ENCODE peak calls at places on chromosomes 4 and X, in six cellular contexts. M is cardiac muscle cell, D is caudate nucleus, Z is H9, I is fibroblast of lung, N is prostate gland. X is an unnamed sample.

GRCh38 chr4:89534356-89534755 is 226.8 kb upstream of the GPRIN3 start:
- DNase-seq in D (no peak), M (no peak), I (no peak), Z (no peak), N (no peak), X (no peak)

GRCh38 chrX:77953708-77954107 is 15.7 kb downstream of the PGAM4 start:
- DNase-seq in Z (no peak), I (peak; percentile 53), M (peak; percentile 3), N (peak; percentile 5), D (no peak), X (no peak)

GRCh38 chr4:124337874-124338273 is 374.7 kb downstream of the ANKRD50 start:
- DNase-seq in D (no peak), N (no peak), I (peak; percentile 8), M (peak; percentile 38), Z (no peak), X (no peak)

GRCh38 chrX:23451266-23451665 is 116.6 kb downstream of the PTCHD1 start:
- DNase-seq in Z (no peak), D (no peak), M (no peak), I (no peak), N (no peak), X (no peak)

GRCh38 chr4:99144070-99144469 is at the start of gene ADH4:
- DNase-seq in M (peak; percentile 55), Z (no peak), D (no peak), N (no peak), I (peak; percentile 20), X (no peak)

GRCh38 chr4:8649631-8650261 is 57.2 kb downstream of the CPZ start:
- DNase-seq in Z (peak; percentile 26), M (no peak), I (no peak), D (no peak), N (no peak), X (no peak)

GRCh38 chrX:30414144-30414543 is 105.0 kb upstream of the NR0B1 start:
- DNase-seq in D (no peak), N (no peak), M (no peak), I (no peak), Z (no peak), X (no peak)

GRCh38 chr4:104416725-104417363 is 77.8 kb downstream of the CXXC4 start:
- DNase-seq in I (no peak), N (no peak), Z (peak; percentile 41), D (no peak), M (no peak), X (no peak)

GRCh38 chrX:3717742-3718420 is 4.4 kb upstream of the PRKX start:
- DNase-seq in N (no peak), D (no peak), I (peak; percentile 30), Z (no peak), M (peak; percentile 64), X (no peak)

GRCh38 chr4:145929415-145930178 is 9.0 kb downstream of the ZNF827 start:
- DNase-seq in M (no peak), N (no peak), Z (no peak), I (no peak), D (no peak), X (no peak)

GRCh38 chr4:93658443-93658842 is 170.1 kb upstream of the ATOH1 start:
- DNase-seq in I (peak; percentile 5), D (no peak), Z (no peak), M (no peak), N (no peak), X (no peak)

GRCh38 chr4:152920768-152921167 is 15.4 kb upstream of the FHDC1 start:
- DNase-seq in I (no peak), M (peak; percentile 13), N (no peak), Z (no peak), D (no peak), X (no peak)

GRCh38 chr4:112418092-112418491 is 97.9 kb downstream of the NEUROG2 start:
- DNase-seq in Z (peak; percentile 74), M (no peak), N (no peak), I (no peak), D (no peak), X (no peak)

GRCh38 chrX:9906919-9907318 is 60.2 kb upstream of the CLDN34 start:
- DNase-seq in M (no peak), I (no peak), N (no peak), D (no peak), Z (peak; percentile 77), X (no peak)

GRCh38 chrX:29229802-29230201 is 642.6 kb downstream of the IL1RAPL1 start:
- DNase-seq in N (no peak), I (peak; percentile 61), Z (no peak), D (no peak), M (no peak), X (no peak)

GRCh38 chr4:6386091-6386490 is 86.3 kb downstream of the PPP2R2C start:
- DNase-seq in N (peak; percentile 50), D (no peak), Z (no peak), I (no peak), M (no peak), X (no peak)

GRCh38 chr4:25658777-25659176 is 3.1 kb downstream of the SLC34A2 start:
- DNase-seq in Z (no peak), N (no peak), D (no peak), I (no peak), M (no peak), X (no peak)

GRCh38 chr4:53633608-53634007 is 42.3 kb upstream of the LNX1 start:
- DNase-seq in M (peak; percentile 61), D (no peak), I (no peak), N (no peak), Z (no peak), X (no peak)

GRCh38 chrX:42992199-42992943 is 214.4 kb upstream of the PPP1R2C start:
- DNase-seq in Z (no peak), D (no peak), N (no peak), M (no peak), I (peak; percentile 33), X (no peak)

GRCh38 chrX:131067216-131067615 is 9.1 kb downstream of the ARHGAP36 start:
- DNase-seq in I (no peak), M (no peak), N (no peak), Z (peak; percentile 66), D (no peak), X (no peak)

GRCh38 chrX:44344194-44344593 is 722 bp upstream of the EFHC2 start:
- DNase-seq in N (no peak), D (no peak), Z (peak; percentile 29), M (no peak), I (no peak), X (no peak)

GRCh38 chrX:18410038-18410437 is 15.4 kb upstream of the CDKL5 start:
- DNase-seq in N (no peak), I (peak; percentile 41), M (peak; percentile 58), Z (no peak), D (no peak), X (no peak)

GRCh38 chrX:105822138-105823091 is at the start of gene NRK:
- DNase-seq in I (peak; percentile 35), M (peak; percentile 55), Z (peak; percentile 51), D (no peak), N (no peak), X (no peak)

GRCh38 chrX:105829006-105829405 is 6.7 kb downstream of the NRK start:
- DNase-seq in D (no peak), I (peak; percentile 10), Z (no peak), M (no peak), N (no peak), X (no peak)

GRCh38 chrX:105821471-105822081 is 763 bp upstream of the NRK start:
- DNase-seq in D (no peak), Z (peak; percentile 75), N (peak; percentile 4), M (peak; percentile 50), I (peak; percentile 71), X (no peak)

GRCh38 chrX:105820247-105820646 is 2.1 kb upstream of the NRK start:
- DNase-seq in D (no peak), N (no peak), M (no peak), I (no peak), Z (peak; percentile 38), X (no peak)

DNA sequence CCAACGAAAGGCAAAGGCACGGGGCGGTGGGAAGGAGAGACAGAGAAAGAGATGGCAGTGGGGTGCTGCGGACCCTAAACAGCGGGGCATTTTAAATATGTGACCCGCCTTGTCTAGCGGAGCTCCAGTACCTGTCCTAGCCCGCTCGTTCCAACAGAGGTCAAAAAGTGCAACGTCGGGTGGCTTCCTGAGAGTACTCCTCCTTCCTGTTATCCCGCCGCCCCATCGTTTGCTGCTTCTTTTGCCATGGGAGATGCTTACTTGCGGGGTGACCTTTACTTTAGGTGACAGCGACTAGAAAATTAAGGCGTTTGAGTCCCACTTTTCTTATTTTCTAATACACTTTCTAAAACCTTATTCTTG is 734 bp downstream of the NRK start:
- DNase-seq in Z (no peak), D (no peak), N (no peak), I (no peak), M (no peak), X (no peak)
- H3K27ac ChIP-seq in Z (no peak overlapping the region), D (no peak overlapping the region), N (no peak overlapping the region), I (no peak overlapping the region), M (no peak overlapping the region), X (no peak overlapping the region)

GRCh38 chr4:68732653-68733466 is 62.4 kb upstream of the UGT2B15 start:
- DNase-seq in M (no peak), N (no peak), Z (no peak), D (no peak), I (no peak), X (no peak)

GRCh38 chr4:68736813-68737212 is 66.4 kb upstream of the UGT2B15 start:
- DNase-seq in M (no peak), N (no peak), I (no peak), D (no peak), Z (no peak), X (no peak)

GRCh38 chr4:68738036-68738435 is 67.6 kb upstream of the UGT2B15 start:
- DNase-seq in D (no peak), I (no peak), Z (no peak), M (no peak), N (no peak), X (no peak)

GRCh38 chr4:68734095-68734494 is 63.6 kb upstream of the UGT2B15 start:
- DNase-seq in M (no peak), N (no peak), I (no peak), Z (no peak), D (no peak), X (no peak)

GRCh38 chr4:68735106-68735505 is 64.7 kb upstream of the UGT2B15 start:
- DNase-seq in N (no peak), Z (no peak), I (no peak), M (no peak), D (no peak), X (no peak)
- H3K27ac ChIP-seq in N (no peak overlapping the region), Z (no peak overlapping the region), I (no peak overlapping the region), M (no peak overlapping the region), D (no peak overlapping the region), X (no peak overlapping the region)

DNA sequence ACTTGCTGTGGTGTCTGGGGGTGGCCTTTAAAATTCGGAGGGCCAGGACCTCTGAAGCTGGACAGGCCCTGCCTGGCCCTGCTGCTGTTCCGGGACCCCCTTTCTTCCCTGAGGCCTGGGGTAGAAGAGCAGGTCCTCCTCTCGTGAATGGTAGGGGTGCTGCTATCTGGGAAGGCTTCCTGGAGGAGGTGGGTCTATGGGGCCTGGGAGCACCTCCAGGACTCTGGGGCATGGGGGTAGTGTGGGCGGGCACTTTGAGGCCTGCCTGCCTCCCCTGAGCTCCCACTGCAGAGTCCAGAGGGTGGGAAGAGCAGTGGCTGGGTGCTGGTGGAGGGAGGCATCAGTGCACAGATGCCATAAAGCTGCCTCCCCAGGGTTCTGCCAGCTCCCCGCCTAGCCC is 4.9 kb upstream of the MXD4 start:
- DNase-seq in I (no peak), D (no peak), Z (no peak), N (no peak), M (no peak), X (no peak)
- H3K27ac ChIP-seq in I (no peak overlapping the region), D (no peak overlapping the region), Z (no peak overlapping the region), N (no peak overlapping the region), M (no peak overlapping the region), X (no peak overlapping the region)

GRCh38 chr4:40562208-40562607 is 67.5 kb downstream of the RBM47 start:
- DNase-seq in Z (no peak), N (no peak), I (no peak), M (no peak), D (no peak), X (no peak)
- H3K27ac ChIP-seq in Z (no peak overlapping the region), N (no peak overlapping the region), I (no peak overlapping the region), M (no peak overlapping the region), D (no peak overlapping the region), X (no peak overlapping the region)

X was measured in substantia nigra.